ENCODE peak calls at places on chromosomes 3 and 15, in ten cellular contexts. U is HepG2, L is neural progenitor cell, H is Peyer's patch, B is heart right ventricle, I is upper lobe of right lung, S is endothelial cell of umbilical vein, P is breast epithelium, D is ovary, F is adrenal gland. R is an unnamed sample. For H3K4me1, the result is how much of the 10 kb centered on the place peaks cover.

GRCh38 chr3:60086811-60087210 is 1037.0 kb upstream of the CFAP20DC start:
- DNase-seq in L (no peak), B (no peak), S (no peak), U (peak), P (no peak), F (no peak), D (no peak), I (no peak), H (no peak), R (no peak)

GRCh38 chr3:160060409-160061027 is 71.9 kb downstream of the IL12A start:
- DNase-seq in B (no peak), P (no peak), F (no peak), I (no peak), U (no peak), H (no peak), D (no peak), S (no peak), L (no peak), R (no peak)

GRCh38 chr3:380801-381200 is 184.2 kb downstream of the CHL1 start:
- DNase-seq in P (no peak), B (no peak), U (no peak), F (no peak), S (no peak), L (no peak), I (no peak), H (no peak), D (no peak), R (no peak)

GRCh38 chr3:48273594-48274211 is 32.8 kb downstream of the ZNF589 start:
- DNase-seq in B (peak), H (no peak), P (no peak), I (no peak), S (peak), L (peak), D (peak), F (peak), U (peak), R (peak)

GRCh38 chr3:45583021-45583851 is 11.3 kb upstream of the LIMD1 start:
- DNase-seq in H (no peak), U (peak), B (peak), D (peak), I (no peak), F (peak), S (no peak), P (no peak), L (no peak), R (no peak)

GRCh38 chr3:69276884-69277283 is 109.0 kb downstream of the FRMD4B start:
- DNase-seq in B (no peak), S (no peak), U (no peak), P (no peak), F (no peak), I (no peak), D (no peak), H (no peak), L (no peak), R (no peak)

GRCh38 chr3:99753268-99753975 is 64.2 kb upstream of the CMSS1 start:
- DNase-seq in I (no peak), S (peak), F (no peak), U (peak), P (no peak), D (peak), H (no peak), B (no peak), L (peak), R (peak)

GRCh38 chr3:20769430-20769829 is 583.4 kb upstream of the SGO1 start:
- DNase-seq in D (no peak), H (no peak), B (no peak), U (no peak), S (no peak), L (no peak), P (no peak), F (no peak), I (no peak), R (no peak)

GRCh38 chr15:51251591-51251990 is 86.8 kb downstream of the CYP19A1 start:
- DNase-seq in S (no peak), L (no peak), U (no peak), I (no peak), D (no peak), P (no peak), B (no peak), H (no peak), F (no peak), R (no peak)

GRCh38 chr3:113825090-113825489 is 13.5 kb upstream of the GRAMD1C start:
- DNase-seq in U (no peak), P (no peak), L (no peak), B (no peak), F (no peak), H (no peak), D (no peak), I (no peak), S (peak), R (peak)

GRCh38 chr3:131620977-131621376 is 118.2 kb upstream of the MRPL3 start:
- DNase-seq in P (no peak), F (no peak), H (no peak), B (no peak), L (no peak), U (no peak), S (no peak), D (no peak), I (no peak), R (no peak)

GRCh38 chr3:187999821-188000220 is 154.1 kb upstream of the LPP start:
- DNase-seq in D (no peak), P (no peak), I (no peak), F (no peak), L (no peak), B (no peak), H (no peak), U (no peak), S (no peak), R (peak)

GRCh38 chr3:13767896-13768295 is 112.0 kb downstream of the WNT7A start:
- DNase-seq in H (no peak), S (no peak), F (no peak), P (no peak), D (no peak), U (no peak), I (no peak), L (no peak), B (no peak), R (no peak)

GRCh38 chr15:47843124-47843663 is 125.9 kb downstream of the SEMA6D start:
- DNase-seq in H (no peak), B (no peak), U (no peak), S (no peak), F (no peak), I (no peak), L (no peak), D (no peak), P (no peak), R (no peak)
- H3K4me1 ChIP-seq in H (under half), B (under half), U (under half), S (under half), F (under half), I (under half), L (under half), D (under half), P (under half), R (under half)

GRCh38 chr3:12369598-12369997 is 80.7 kb downstream of the PPARG start:
- DNase-seq in U (no peak), P (no peak), D (no peak), I (no peak), B (no peak), S (no peak), F (no peak), H (no peak), L (no peak), R (no peak)

GRCh38 chr3:12369029-12369428 is 80.2 kb downstream of the PPARG start:
- DNase-seq in D (no peak), I (no peak), F (no peak), B (no peak), L (no peak), U (no peak), S (no peak), H (no peak), P (no peak), R (no peak)

GRCh38 chr3:12371525-12372140 is 82.8 kb downstream of the PPARG start:
- DNase-seq in H (no peak), L (no peak), S (no peak), U (no peak), F (no peak), B (peak), D (no peak), P (no peak), I (no peak), R (no peak)

GRCh38 chr3:12372762-12373280 is 84.0 kb downstream of the PPARG start:
- DNase-seq in B (no peak), D (no peak), I (no peak), F (no peak), H (no peak), P (no peak), S (no peak), U (no peak), L (no peak), R (no peak)

GRCh38 chr3:12370758-12371157 is 81.9 kb downstream of the PPARG start:
- DNase-seq in I (no peak), F (no peak), U (peak), H (no peak), L (peak), B (peak), P (no peak), S (peak), D (no peak), R (no peak)
- TF ChIP-seq CTCF in I (peak), F (no peak), U (no peak), H (no peak), L (peak), B (peak), P (no peak), S (no peak), D (no peak), R (no peak)

GRCh38 chr3:98534734-98535133 is 3.0 kb downstream of the GPR15 start:
- DNase-seq in P (no peak), U (no peak), S (no peak), D (no peak), I (no peak), B (no peak), L (no peak), F (no peak), H (no peak), R (no peak)

GRCh38 chr3:98532275-98532637 is 478 bp downstream of the GPR15 start:
- DNase-seq in U (no peak), L (no peak), S (no peak), I (no peak), P (no peak), B (no peak), D (no peak), H (no peak), F (no peak), R (peak)

GRCh38 chr3:98531622-98532274 is at the start of gene GPR15:
- DNase-seq in F (no peak), D (no peak), S (no peak), P (no peak), L (no peak), B (no peak), H (no peak), U (no peak), I (no peak), R (peak)

GRCh38 chr3:98534168-98534567 is 2.4 kb downstream of the GPR15 start:
- DNase-seq in B (no peak), P (no peak), L (no peak), I (no peak), D (no peak), H (no peak), F (no peak), S (no peak), U (no peak), R (no peak)

DNA sequence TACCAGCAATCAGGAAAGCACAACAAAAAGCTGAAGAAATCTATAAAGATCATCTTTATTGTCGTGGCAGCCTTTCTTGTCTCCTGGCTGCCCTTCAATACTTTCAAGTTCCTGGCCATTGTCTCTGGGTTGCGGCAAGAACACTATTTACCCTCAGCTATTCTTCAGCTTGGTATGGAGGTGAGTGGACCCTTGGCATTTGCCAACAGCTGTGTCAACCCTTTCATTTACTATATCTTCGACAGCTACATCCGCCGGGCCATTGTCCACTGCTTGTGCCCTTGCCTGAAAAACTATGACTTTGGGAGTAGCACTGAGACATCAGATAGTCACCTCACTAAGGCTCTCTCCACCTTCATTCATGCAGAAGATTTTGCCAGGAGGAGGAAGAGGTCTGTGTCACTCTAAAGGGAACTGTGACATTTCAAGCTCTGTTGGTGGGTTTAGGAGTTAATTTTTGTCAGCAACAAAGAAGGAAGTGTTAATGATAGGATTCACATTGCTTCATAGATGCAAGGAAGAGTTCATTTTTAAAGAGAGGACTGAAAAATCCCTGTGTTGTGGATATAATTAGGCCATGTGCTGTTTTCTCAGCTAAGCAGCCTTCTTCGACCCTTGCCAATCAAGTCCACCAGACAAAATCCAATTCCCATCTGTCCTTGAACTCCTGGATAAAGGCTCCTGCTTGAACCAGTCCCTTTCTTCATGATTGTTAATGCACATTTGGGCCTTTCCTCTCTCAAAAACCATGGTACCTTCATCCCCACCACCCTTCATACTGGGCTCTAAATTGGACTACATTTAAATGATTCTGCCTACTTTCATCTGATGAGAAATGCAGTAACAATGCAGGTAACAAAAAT is 1.2 kb downstream of the GPR15 start:
- DNase-seq in L (no peak), F (no peak), H (no peak), P (no peak), I (no peak), S (no peak), U (no peak), B (no peak), D (no peak), R (peak)
- H3K4me3 ChIP-seq in L (no peak), F (no peak), H (no peak), P (no peak), I (peak), S (no peak), U (no peak), B (no peak), D (no peak), R (peak)

GRCh38 chr3:25457642-25458419 is 29.8 kb downstream of the RARB start:
- DNase-seq in U (no peak), S (peak), P (no peak), I (no peak), H (no peak), B (no peak), D (no peak), L (no peak), F (no peak), R (no peak)
- H3K4me1 ChIP-seq in U (under half), S (half or more), P (under half), I (under half), H (under half), B (under half), D (under half), L (under half), F (under half), R (under half)

GRCh38 chr3:133756716-133757694 is 10.8 kb downstream of the TF start:
- DNase-seq in U (no peak), S (no peak), P (no peak), F (no peak), B (no peak), I (no peak), H (no peak), L (no peak), D (no peak), R (no peak)
- TF ChIP-seq CTCF in U (no peak), S (no peak), P (no peak), F (no peak), B (no peak), I (no peak), H (no peak), L (no peak), D (no peak), R (no peak)

GRCh38 chr3:17749281-17749680 is 6.8 kb upstream of the TBC1D5 start:
- DNase-seq in D (no peak), L (no peak), U (no peak), P (no peak), H (no peak), B (no peak), I (no peak), F (no peak), S (no peak), R (peak)
- H3K4me3 ChIP-seq in D (no peak), L (no peak), U (no peak), P (no peak), H (peak), B (no peak), I (no peak), F (no peak), S (no peak), R (peak)

GRCh38 chr15:63048986-63049665 is 6.6 kb downstream of the TPM1 start:
- DNase-seq in I (peak), D (no peak), B (peak), U (peak), S (peak), P (no peak), F (peak), H (peak), L (peak), R (peak)
- H3K4me1 ChIP-seq in I (half or more), D (under half), B (under half), U (half or more), S (half or more), P (under half), F (half or more), H (under half), L (half or more), R (under half)

GRCh38 chr15:88982304-88982945 is 69.2 kb upstream of the MFGE8 start:
- DNase-seq in P (no peak), F (peak), S (no peak), U (no peak), I (no peak), D (peak), L (no peak), H (no peak), B (peak), R (peak)
- TF ChIP-seq CTCF in P (no peak), F (no peak), S (no peak), U (no peak), I (no peak), D (no peak), L (no peak), H (no peak), B (no peak), R (no peak)

GRCh38 chr15:31276596-31277298 is 49.9 kb upstream of the KLF13 start:
- DNase-seq in U (no peak), L (no peak), I (no peak), F (peak), S (no peak), D (peak), H (no peak), P (peak), B (peak), R (no peak)
- H3K4me3 ChIP-seq in U (no peak), L (no peak), I (no peak), F (no peak), S (no peak), D (no peak), H (no peak), P (no peak), B (no peak), R (no peak)

GRCh38 chr3:46933261-46933660 is 43.3 kb downstream of the CCDC12 start:
- DNase-seq in H (peak), I (no peak), U (no peak), D (no peak), L (no peak), F (no peak), P (no peak), B (no peak), S (no peak), R (no peak)
- H3K4me1 ChIP-seq in H (under half), I (half or more), U (half or more), D (half or more), L (under half), F (half or more), P (half or more), B (half or more), S (half or more), R (half or more)